ENCODE peak calls at places on chromosomes 7 and 10, in seven cellular contexts. One of them, this sample, is unnamed.

GRCh38 chr7:113548561-113548960 is 370.2 kb downstream of the PPP1R3A start:
- DNase-seq in A549: no peak
- DNase-seq in K562: no peak
- DNase-seq in sigmoid colon: no peak
- DNase-seq in vagina: no peak
- DNase-seq in stomach: no peak
- DNase-seq in H1: no peak
- DNase-seq in this sample: no peak

GRCh38 chr10:119643306-119644214 is 7.6 kb upstream of the BAG3 start:
- DNase-seq in K562: no peak
- DNase-seq in sigmoid colon: no peak
- DNase-seq in H1: no peak
- DNase-seq in vagina: no peak
- DNase-seq in A549: no peak
- DNase-seq in stomach: no peak
- DNase-seq in this sample: no peak

GRCh38 chr7:155899596-155899995 is 87.3 kb upstream of the SHH start:
- DNase-seq in vagina: no peak
- DNase-seq in stomach: no peak
- DNase-seq in A549: no peak
- DNase-seq in K562: no peak
- DNase-seq in H1: no peak
- DNase-seq in sigmoid colon: peak; percentile 27
- DNase-seq in this sample: no peak

GRCh38 chr10:34548466-34548865 is 266.6 kb downstream of the PARD3 start:
- DNase-seq in K562: no peak
- DNase-seq in vagina: no peak
- DNase-seq in stomach: no peak
- DNase-seq in H1: no peak
- DNase-seq in A549: no peak
- DNase-seq in sigmoid colon: no peak
- DNase-seq in this sample: no peak

GRCh38 chr10:74206727-74207126 is 55.7 kb downstream of the ADK start:
- DNase-seq in vagina: no peak
- DNase-seq in sigmoid colon: no peak
- DNase-seq in A549: no peak
- DNase-seq in K562: no peak
- DNase-seq in H1: no peak
- DNase-seq in stomach: peak; percentile 78
- DNase-seq in this sample: no peak

GRCh38 chr7:98303906-98304305 is 22.4 kb downstream of the BRI3 start:
- DNase-seq in H1: no peak
- DNase-seq in vagina: no peak
- DNase-seq in K562: no peak
- DNase-seq in A549: no peak
- DNase-seq in stomach: no peak
- DNase-seq in sigmoid colon: no peak
- DNase-seq in this sample: no peak

GRCh38 chr7:90552521-90552920 is 43.6 kb upstream of the CDK14 start:
- DNase-seq in sigmoid colon: no peak
- DNase-seq in vagina: no peak
- DNase-seq in A549: no peak
- DNase-seq in H1: no peak
- DNase-seq in K562: no peak
- DNase-seq in stomach: no peak
- DNase-seq in this sample: no peak

GRCh38 chr10:75137533-75138438 is 26.3 kb downstream of the SAMD8 start:
- DNase-seq in A549: peak; percentile 44
- DNase-seq in stomach: no peak
- DNase-seq in sigmoid colon: no peak
- DNase-seq in H1: no peak
- DNase-seq in vagina: no peak
- DNase-seq in K562: peak; percentile 74
- DNase-seq in this sample: no peak

GRCh38 chr10:71015674-71016073 is 127.3 kb upstream of the PCBD1 start:
- DNase-seq in sigmoid colon: no peak
- DNase-seq in A549: no peak
- DNase-seq in stomach: no peak
- DNase-seq in K562: no peak
- DNase-seq in H1: no peak
- DNase-seq in vagina: no peak
- DNase-seq in this sample: no peak

GRCh38 chr7:73341877-73342276 is 13.9 kb downstream of the FKBP6 start:
- DNase-seq in sigmoid colon: no peak
- DNase-seq in H1: no peak
- DNase-seq in K562: peak; percentile 81
- DNase-seq in stomach: no peak
- DNase-seq in vagina: no peak
- DNase-seq in A549: peak; percentile 63
- DNase-seq in this sample: no peak

GRCh38 chr10:100907175-100907574 is 5.6 kb upstream of the SLF2 start:
- DNase-seq in vagina: no peak
- DNase-seq in H1: no peak
- DNase-seq in sigmoid colon: no peak
- DNase-seq in K562: no peak
- DNase-seq in A549: no peak
- DNase-seq in stomach: no peak
- DNase-seq in this sample: no peak

GRCh38 chr7:32539917-32540544 is 44.7 kb downstream of the AVL9 start:
- DNase-seq in sigmoid colon: no peak
- DNase-seq in vagina: no peak
- DNase-seq in A549: no peak
- DNase-seq in stomach: no peak
- DNase-seq in K562: no peak
- DNase-seq in H1: no peak
- DNase-seq in this sample: no peak

GRCh38 chr7:10239643-10240345 is 733.9 kb upstream of the PHF14 start:
- DNase-seq in K562: no peak
- DNase-seq in H1: no peak
- DNase-seq in sigmoid colon: no peak
- DNase-seq in A549: no peak
- DNase-seq in stomach: no peak
- DNase-seq in vagina: no peak
- DNase-seq in this sample: no peak

DNA sequence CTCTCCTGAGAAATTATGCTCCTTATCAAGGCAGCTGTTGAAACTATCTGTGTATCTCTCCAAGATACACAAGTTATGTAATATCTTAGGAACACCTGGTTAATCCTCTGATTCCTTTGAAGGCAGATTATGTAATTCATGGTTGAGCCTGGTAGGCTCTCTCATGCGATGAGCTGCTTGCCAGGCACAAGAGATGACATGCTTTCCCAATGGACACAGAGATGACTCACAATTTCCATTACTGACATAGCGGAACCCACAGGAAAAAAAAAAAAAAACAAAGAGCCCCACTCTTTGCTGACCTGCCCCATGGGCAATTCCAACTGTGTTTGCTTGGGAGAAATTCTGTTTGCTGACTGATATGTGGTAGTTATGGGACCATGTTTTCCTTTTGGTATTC is 736.4 kb upstream of the PHF14 start:
- DNase-seq in vagina: no peak
- DNase-seq in K562: no peak
- DNase-seq in A549: no peak
- DNase-seq in H1: no peak
- DNase-seq in stomach: no peak
- DNase-seq in sigmoid colon: no peak
- DNase-seq in this sample: no peak
- H3K27ac ChIP-seq in vagina: no peak overlapping the region
- H3K27ac ChIP-seq in K562: no peak overlapping the region
- H3K27ac ChIP-seq in A549: no peak overlapping the region
- H3K27ac ChIP-seq in H1: no peak overlapping the region
- H3K27ac ChIP-seq in stomach: no peak overlapping the region
- H3K27ac ChIP-seq in sigmoid colon: no peak overlapping the region
- H3K27ac ChIP-seq in this sample: no peak overlapping the region

DNA sequence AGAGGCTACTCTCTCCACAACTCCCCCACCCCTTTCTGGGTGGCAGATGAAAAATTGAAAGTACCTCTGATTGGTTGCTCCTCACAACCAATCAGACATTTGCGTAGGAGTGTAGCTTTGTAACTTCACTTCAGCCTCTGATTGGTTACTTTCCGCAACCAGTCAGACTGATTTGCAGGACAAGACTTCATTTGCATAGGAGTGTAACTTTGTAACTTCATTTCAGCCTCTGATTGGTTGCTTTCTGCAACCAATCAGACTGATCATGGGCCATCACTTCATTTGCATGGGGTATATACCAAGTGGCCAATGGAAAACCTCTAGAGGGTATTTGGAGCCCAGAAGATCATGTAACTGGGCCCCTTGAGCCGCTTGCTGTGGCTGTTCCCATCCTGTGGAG is 25.6 kb downstream of the CDNF start:
- DNase-seq in sigmoid colon: no peak
- DNase-seq in K562: no peak
- DNase-seq in A549: no peak
- DNase-seq in H1: no peak
- DNase-seq in vagina: no peak
- DNase-seq in stomach: no peak
- DNase-seq in this sample: no peak
- TF ChIP-seq POLR2A in sigmoid colon: no peak
- TF ChIP-seq POLR2A in K562: no peak
- TF ChIP-seq POLR2A in A549: no peak
- TF ChIP-seq POLR2A in H1: no peak
- TF ChIP-seq POLR2A in vagina: no peak
- TF ChIP-seq POLR2A in stomach: no peak
- TF ChIP-seq POLR2A in this sample: no peak

DNA sequence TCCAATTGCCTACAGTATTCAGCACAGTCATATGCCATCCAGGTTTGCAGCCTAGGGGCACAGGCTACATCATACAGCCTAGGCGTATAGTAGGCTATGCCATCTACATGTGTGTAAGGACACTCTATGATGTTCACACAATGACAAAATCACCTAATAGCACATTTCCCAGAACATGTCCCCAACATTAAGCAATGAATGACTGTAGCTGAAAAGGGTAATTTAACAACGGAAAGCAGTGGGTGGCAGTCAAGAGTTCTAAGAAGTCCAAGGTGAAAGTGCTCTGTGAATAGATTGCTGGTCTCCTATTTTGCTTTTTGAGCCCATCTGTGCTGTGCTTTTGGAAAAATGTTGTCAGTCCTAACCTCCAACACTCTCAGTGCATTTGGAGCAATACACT is 162.6 kb downstream of the KLF6 start:
- DNase-seq in K562: no peak
- DNase-seq in stomach: no peak
- DNase-seq in H1: no peak
- DNase-seq in sigmoid colon: no peak
- DNase-seq in A549: no peak
- DNase-seq in vagina: no peak
- DNase-seq in this sample: no peak
- TF ChIP-seq CTCF in K562: no peak
- TF ChIP-seq CTCF in stomach: no peak
- TF ChIP-seq CTCF in H1: no peak
- TF ChIP-seq CTCF in sigmoid colon: no peak
- TF ChIP-seq CTCF in A549: no peak
- TF ChIP-seq CTCF in vagina: no peak
- TF ChIP-seq CTCF in this sample: no peak

DNA sequence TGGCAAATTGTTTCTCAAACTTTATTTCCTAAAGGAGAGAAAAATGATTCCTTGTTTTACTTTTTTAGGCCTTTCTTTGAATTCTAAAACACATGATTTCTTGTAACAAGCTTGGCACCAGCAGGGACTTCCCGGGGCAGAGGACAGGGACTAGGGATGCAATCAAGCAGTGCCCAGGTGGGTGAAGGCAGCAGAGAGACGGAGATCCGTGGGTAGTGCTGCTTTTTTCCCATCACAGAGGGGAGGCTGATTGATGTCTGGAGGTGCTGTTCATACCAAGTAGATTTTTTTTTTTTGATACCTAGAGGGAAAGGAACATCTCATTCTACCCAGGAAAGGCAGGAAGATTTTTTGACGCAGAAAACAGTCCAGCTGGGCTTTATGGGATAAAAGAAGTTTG is 91.9 kb downstream of the FAM171A1 start:
- DNase-seq in vagina: no peak
- DNase-seq in K562: no peak
- DNase-seq in H1: no peak
- DNase-seq in stomach: no peak
- DNase-seq in A549: no peak
- DNase-seq in sigmoid colon: no peak
- DNase-seq in this sample: no peak
- H3K27ac ChIP-seq in vagina: no peak overlapping the region
- H3K27ac ChIP-seq in K562: no peak overlapping the region
- H3K27ac ChIP-seq in H1: no peak overlapping the region
- H3K27ac ChIP-seq in stomach: no peak overlapping the region
- H3K27ac ChIP-seq in A549: no peak overlapping the region
- H3K27ac ChIP-seq in sigmoid colon: no peak overlapping the region
- H3K27ac ChIP-seq in this sample: no peak overlapping the region

GRCh38 chr10:102432162-102432950 is at the start of gene CUEDC2:
- DNase-seq in stomach: peak; percentile 97
- DNase-seq in H1: peak; percentile 90
- DNase-seq in sigmoid colon: peak; percentile 98
- DNase-seq in vagina: peak; percentile 94
- DNase-seq in A549: peak; percentile 97
- DNase-seq in K562: peak; percentile 78
- DNase-seq in this sample: peak; percentile 80
- TF ChIP-seq POLR2A in stomach: no peak
- TF ChIP-seq POLR2A in H1: peak; percentile 34
- TF ChIP-seq POLR2A in sigmoid colon: peak; percentile 16
- TF ChIP-seq POLR2A in vagina: no peak
- TF ChIP-seq POLR2A in A549: peak; percentile 63
- TF ChIP-seq POLR2A in K562: peak; percentile 79
- TF ChIP-seq POLR2A in this sample: no peak

DNA sequence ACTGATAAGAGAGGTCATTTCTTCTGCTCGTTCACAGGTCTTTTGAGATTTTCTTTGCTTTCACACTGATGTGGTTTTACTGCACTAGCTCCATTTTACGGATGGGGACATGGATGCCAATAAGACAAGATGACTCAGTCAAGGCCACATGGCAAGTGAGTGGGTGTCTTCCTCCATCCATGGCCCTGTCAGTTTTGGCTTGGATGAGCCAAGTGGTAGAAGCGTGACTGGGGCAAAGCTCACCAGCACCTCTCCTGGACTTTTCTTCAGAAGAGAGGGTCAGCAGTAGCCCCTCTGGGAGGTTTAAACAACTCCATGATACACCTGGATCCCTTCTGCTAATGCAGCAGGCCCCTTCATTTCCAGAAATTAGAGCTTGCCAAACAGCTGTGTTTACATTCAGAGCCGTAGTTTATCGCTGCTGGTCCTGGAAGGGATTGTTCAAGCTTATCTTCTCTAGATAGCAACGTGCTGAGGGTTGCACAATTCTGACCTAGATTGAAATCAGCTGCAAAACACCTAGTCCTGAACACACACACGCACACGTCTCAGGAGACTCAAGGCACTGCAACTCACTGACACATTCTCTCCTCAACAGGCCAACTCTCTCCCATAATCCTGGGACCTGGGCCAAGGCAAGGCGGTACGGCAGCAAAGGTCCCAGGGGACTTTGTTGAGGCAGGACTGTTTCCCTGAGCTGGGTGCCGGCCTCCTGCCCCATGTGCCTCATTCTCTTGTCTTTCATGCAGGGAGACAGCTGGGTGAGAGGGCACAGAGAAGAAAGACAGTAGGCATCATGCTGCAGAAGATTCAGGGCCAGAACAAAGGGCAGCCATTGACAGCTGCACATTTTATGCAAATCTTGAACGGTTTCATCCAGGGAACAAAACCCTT is 14.2 kb upstream of the PDCD4 start:
- DNase-seq in K562: peak; percentile 57
- DNase-seq in stomach: peak; percentile 88
- DNase-seq in vagina: peak; percentile 88
- DNase-seq in A549: no peak
- DNase-seq in sigmoid colon: peak; percentile 61
- DNase-seq in H1: no peak
- DNase-seq in this sample: no peak
- TF ChIP-seq CTCF in K562: no peak
- TF ChIP-seq CTCF in stomach: no peak
- TF ChIP-seq CTCF in vagina: no peak
- TF ChIP-seq CTCF in A549: no peak
- TF ChIP-seq CTCF in sigmoid colon: peak; percentile 20
- TF ChIP-seq CTCF in H1: no peak
- TF ChIP-seq CTCF in this sample: no peak